ENCODE peak calls at places on chromosomes 4 and X, in seven cellular contexts. T, H, V, F, D, Q and P are unnamed samples.
A peak's percentile ranks its signal among the peaks of the same experiment; 100 is the strongest.

GRCh38 chrX:25083661-25084060 is 67.9 kb upstream of the ARX start:
- DNase-seq in T (no peak), H (peak; percentile 84), V (no peak), F (no peak), D (no peak), Q (no peak), P (no peak)

GRCh38 chrX:24079405-24079804 is 24.6 kb downstream of the EIF2S3 start:
- DNase-seq in T (no peak), H (no peak), V (no peak), F (no peak), D (no peak), Q (no peak), P (no peak)

GRCh38 chr4:7539659-7540058 is 104.9 kb upstream of the PSAPL1 start:
- DNase-seq in T (no peak), H (no peak), V (peak; percentile 53), F (peak; percentile 71), D (no peak), Q (peak; percentile 3), P (no peak)

GRCh38 chr4:181909368-181909767 is 333.8 kb upstream of the TENM3 start:
- DNase-seq in T (no peak), H (peak; percentile 86), V (no peak), F (no peak), D (no peak), Q (no peak), P (no peak)

GRCh38 chrX:48826135-48826875 is at the start of gene ERAS:
- DNase-seq in T (no peak), H (no peak), V (no peak), F (no peak), D (no peak), Q (no peak), P (no peak)

GRCh38 chr4:190020790-190021717 is 6.0 kb downstream of the FRG2 start:
- DNase-seq in T (no peak), H (peak; percentile 63), V (no peak), F (no peak), D (peak; percentile 44), Q (no peak), P (no peak)

GRCh38 chrX:122188751-122189150 is 995.3 kb upstream of the GRIA3 start:
- DNase-seq in T (no peak), H (peak; percentile 60), V (no peak), F (no peak), D (no peak), Q (no peak), P (no peak)

GRCh38 chr4:81792521-81792920 is 320.8 kb upstream of the RASGEF1B start:
- DNase-seq in T (no peak), H (no peak), V (no peak), F (no peak), D (no peak), Q (no peak), P (no peak)

GRCh38 chr4:141654098-141654497 is 17.7 kb downstream of the IL15 start:
- DNase-seq in T (no peak), H (peak; percentile 48), V (no peak), F (peak; percentile 52), D (no peak), Q (no peak), P (no peak)

GRCh38 chrX:114906978-114907510 is 110.4 kb downstream of the IL13RA2 start:
- DNase-seq in T (no peak), H (no peak), V (peak; percentile 0), F (no peak), D (no peak), Q (no peak), P (no peak)

GRCh38 chr4:128285085-128286023 is 2.3 kb downstream of the PGRMC2 start:
- DNase-seq in T (no peak), H (no peak), V (no peak), F (no peak), D (no peak), Q (no peak), P (no peak)

GRCh38 chrX:70552174-70552704 is 107.6 kb downstream of the DLG3 start:
- DNase-seq in T (no peak), H (no peak), V (no peak), F (no peak), D (no peak), Q (no peak), P (no peak)

GRCh38 chr4:113499696-113500095 is 261.8 kb downstream of the CAMK2D start:
- DNase-seq in T (no peak), H (peak; percentile 44), V (no peak), F (peak; percentile 56), D (no peak), Q (no peak), P (no peak)

GRCh38 chrX:130081421-130082045 is 28.8 kb downstream of the ELF4 start:
- DNase-seq in T (no peak), H (no peak), V (no peak), F (no peak), D (no peak), Q (no peak), P (no peak)